ENCODE peak calls at places on chromosomes 3 and 15, in five cellular contexts. B, N, F, A and O are unnamed samples.

GRCh38 chr3:110894574-110894973 is 177.0 kb upstream of the NECTIN3 start:
- DNase-seq in B (no peak), N (no peak), F (no peak), A (no peak), O (peak)

GRCh38 chr3:164235239-164235728 is 843.0 kb downstream of the SI start:
- DNase-seq in B (no peak), N (no peak), F (no peak), A (no peak), O (no peak)

GRCh38 chr3:58588030-58588614 is 10.9 kb upstream of the FAM107A start:
- DNase-seq in B (peak), N (peak), F (peak), A (peak), O (no peak)

GRCh38 chr15:63367390-63367789 is 14.3 kb downstream of the CA12 start:
- DNase-seq in B (no peak), N (no peak), F (no peak), A (no peak), O (no peak)

GRCh38 chr15:99719096-99719541 is 14.1 kb downstream of the LYSMD4 start:
- DNase-seq in B (no peak), N (no peak), F (no peak), A (peak), O (no peak)

GRCh38 chr3:192106528-192106927 is 620.8 kb downstream of the FGF12 start:
- DNase-seq in B (no peak), N (no peak), F (no peak), A (no peak), O (no peak)

GRCh38 chr3:176724360-176724759 is 472.9 kb downstream of the TBL1XR1 start:
- DNase-seq in B (no peak), N (no peak), F (no peak), A (no peak), O (no peak)

GRCh38 chr3:73611176-73611575 is 13.6 kb downstream of the PDZRN3 start:
- DNase-seq in B (no peak), N (no peak), F (no peak), A (peak), O (peak)

GRCh38 chr15:66287461-66288055 is 5.8 kb upstream of the DIS3L start:
- DNase-seq in B (peak), N (no peak), F (peak), A (peak), O (peak)

GRCh38 chr3:179653777-179654117 is 907 bp downstream of the USP13 start:
- DNase-seq in B (no peak), N (no peak), F (no peak), A (no peak), O (no peak)

GRCh38 chr3:134832585-134832984 is 37.5 kb downstream of the EPHB1 start:
- DNase-seq in B (no peak), N (no peak), F (no peak), A (no peak), O (no peak)

GRCh38 chr3:184874709-184875644 is 63.0 kb downstream of the VPS8 start:
- DNase-seq in B (peak), N (no peak), F (peak), A (peak), O (peak)

GRCh38 chr3:24365168-24365567 is 129.5 kb downstream of the THRB start:
- DNase-seq in B (no peak), N (no peak), F (no peak), A (peak), O (no peak)

GRCh38 chr3:175879417-175879816 is 1020.3 kb downstream of the NAALADL2 start:
- DNase-seq in B (no peak), N (no peak), F (no peak), A (no peak), O (no peak)

GRCh38 chr3:51221959-51222358 is 163.1 kb upstream of the MANF start:
- DNase-seq in B (no peak), N (no peak), F (peak), A (no peak), O (no peak)

GRCh38 chr15:100565591-100565990 is 36.4 kb downstream of the LINS1 start:
- DNase-seq in B (no peak), N (no peak), F (no peak), A (no peak), O (no peak)

DNA sequence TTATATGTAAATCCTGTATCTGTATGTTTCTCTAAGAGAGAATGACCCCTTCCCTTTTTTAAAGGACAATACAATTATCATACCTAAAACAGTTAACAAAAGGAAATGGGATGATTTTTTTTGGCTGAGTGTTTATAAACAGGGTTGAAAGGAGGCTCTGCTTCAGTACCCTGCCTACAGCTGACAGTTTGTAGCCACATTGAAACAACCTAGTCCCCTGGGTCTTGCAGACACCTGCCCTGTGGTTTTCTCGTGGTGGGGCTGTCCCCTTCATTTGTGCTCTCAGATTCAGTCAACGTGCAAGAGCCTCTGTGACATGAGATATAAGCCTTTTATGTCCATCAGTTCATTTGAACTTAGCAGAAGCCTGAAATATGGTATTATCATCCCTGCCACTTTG is 2.3 kb upstream of the HMCES start:
- DNase-seq in B (no peak), N (no peak), F (no peak), A (no peak), O (no peak)
- H3K4me2 ChIP-seq in B (no peak), N (no peak), F (no peak), A (no peak), O (no peak)

GRCh38 chr15:61549727-61550126 is 320.6 kb upstream of the RORA start:
- DNase-seq in B (no peak), N (no peak), F (no peak), A (no peak), O (no peak)
- H3K18ac ChIP-seq in B (no peak), N (no peak), F (no peak), A (no peak), O (no peak)

GRCh38 chr15:96331141-96331941 is 841 bp downstream of the NR2F2 start:
- DNase-seq in B (peak), N (peak), F (no peak), A (no peak), O (peak)
- H2BK5ac ChIP-seq in B (peak), N (no peak), F (no peak), A (peak), O (peak)

DNA sequence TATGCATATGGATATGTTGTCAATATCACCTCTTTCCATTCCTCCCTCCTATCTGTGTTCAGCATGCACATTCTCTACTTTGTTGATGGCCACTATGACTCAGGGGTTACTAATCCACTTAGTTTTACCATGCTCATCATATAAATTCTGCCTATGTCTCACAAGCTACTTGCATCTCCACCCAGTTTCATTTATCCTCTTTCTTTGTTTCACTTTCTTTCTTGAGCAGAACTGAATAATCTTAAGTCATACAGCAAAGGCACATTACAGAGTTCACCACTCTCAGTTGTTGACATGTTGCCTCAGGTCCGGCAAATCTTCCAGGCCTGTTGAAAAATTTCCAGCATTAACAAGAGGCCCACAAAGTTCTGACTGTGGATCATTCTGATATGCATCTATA is 71.5 kb downstream of the SSR3 start:
- DNase-seq in B (no peak), N (no peak), F (no peak), A (peak), O (no peak)
- H3K4me2 ChIP-seq in B (no peak), N (no peak), F (no peak), A (peak), O (no peak)

GRCh38 chr15:60370105-60370803 is 27.5 kb downstream of the ANXA2 start:
- DNase-seq in B (no peak), N (no peak), F (no peak), A (no peak), O (no peak)
- H3K18ac ChIP-seq in B (no peak), N (no peak), F (no peak), A (peak), O (no peak)

DNA sequence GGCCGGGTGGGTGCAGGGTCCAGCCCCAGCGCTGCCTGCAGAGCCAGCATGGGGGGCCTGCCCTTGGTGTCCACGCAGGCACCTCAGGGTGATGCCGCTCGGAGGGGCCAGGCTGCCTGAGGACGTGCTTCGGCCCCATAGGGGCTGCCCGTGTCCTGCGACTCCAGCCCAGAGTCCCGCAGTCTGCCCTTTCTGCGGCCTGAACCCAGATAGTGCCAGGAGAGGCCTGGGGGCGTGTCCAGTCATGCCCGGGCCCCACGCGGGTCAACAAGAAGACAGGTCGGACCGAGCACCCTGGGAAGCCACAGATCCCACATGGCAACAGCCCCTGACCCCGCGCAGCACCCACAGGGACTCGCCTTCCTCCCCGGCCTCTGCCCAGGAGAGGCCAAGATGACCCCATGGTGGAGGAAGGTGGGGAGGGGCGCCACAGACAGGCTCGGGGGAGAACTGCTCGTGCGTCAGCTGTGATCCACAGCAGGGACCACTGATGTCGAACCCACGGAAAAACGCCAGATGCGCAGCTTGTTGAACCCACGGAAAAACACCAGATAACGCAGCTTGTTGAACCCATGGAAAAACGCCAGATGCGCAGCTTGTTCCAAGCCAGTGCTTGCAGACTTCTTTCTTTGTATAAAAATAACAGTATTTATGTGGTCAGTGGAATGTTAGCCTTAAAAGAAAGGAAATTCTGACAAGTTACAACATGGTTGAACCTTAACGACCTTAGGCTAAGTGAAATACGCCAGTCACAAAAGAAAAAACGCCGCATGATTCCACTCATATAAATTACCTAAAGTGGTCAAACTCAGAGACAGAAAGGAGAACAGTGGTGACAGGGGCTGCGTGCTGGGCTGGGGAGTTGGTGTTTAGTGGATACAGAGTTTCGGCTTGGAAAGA is 28.5 kb downstream of the CYFIP1 start:
- DNase-seq in B (no peak), N (no peak), F (no peak), A (no peak), O (no peak)
- H2BK5ac ChIP-seq in B (peak), N (no peak), F (no peak), A (no peak), O (no peak)

GRCh38 chr3:160697628-160698382 is 20.8 kb downstream of the ARL14 start:
- DNase-seq in B (no peak), N (no peak), F (peak), A (peak), O (peak)
- H3K4me2 ChIP-seq in B (no peak), N (no peak), F (no peak), A (peak), O (no peak)

GRCh38 chr3:127740136-127740915 is 67.6 kb downstream of the ABTB1 start:
- DNase-seq in B (no peak), N (no peak), F (no peak), A (no peak), O (no peak)
- H3K18ac ChIP-seq in B (no peak), N (no peak), F (no peak), A (no peak), O (no peak)